ENCODE peak calls at places on chromosomes 13 and 19, in five cellular contexts. R, E, B, Q and C are unnamed samples.

GRCh38 chr19:38554676-38555141 is 63.0 kb downstream of the MAP4K1 start:
- DNase-seq in E (no peak), Q (no peak), B (no peak), R (no peak), C (no peak)

GRCh38 chr19:3041756-3042517 is 12.9 kb upstream of the TLE2 start:
- DNase-seq in E (no peak), B (no peak), Q (no peak), R (no peak), C (no peak)

GRCh38 chr13:77574076-77574475 is 38.6 kb downstream of the SCEL start:
- DNase-seq in R (no peak), E (no peak), B (no peak), Q (no peak), C (no peak)

GRCh38 chr13:21033866-21034601 is 27.4 kb downstream of the LATS2 start:
- DNase-seq in R (no peak), Q (no peak), E (no peak), B (no peak), C (no peak)

GRCh38 chr19:42505066-42505465 is 23.2 kb downstream of the CEACAM1 start:
- DNase-seq in Q (no peak), R (no peak), E (no peak), B (no peak), C (no peak)

GRCh38 chr13:54628383-54628782 is 1599.8 kb downstream of the OLFM4 start:
- DNase-seq in R (no peak), B (no peak), E (no peak), Q (no peak), C (no peak)

GRCh38 chr19:41330476-41330875 is 20.5 kb downstream of the CCDC97 start:
- DNase-seq in Q (no peak), E (no peak), R (no peak), B (no peak), C (no peak)

GRCh38 chr13:80469841-80470378 is 129.0 kb upstream of the SPRY2 start:
- DNase-seq in E (peak), B (peak), R (no peak), Q (no peak), C (no peak)

GRCh38 chr13:80962855-80963254 is 621.9 kb upstream of the SPRY2 start:
- DNase-seq in E (no peak), B (no peak), R (no peak), Q (no peak), C (no peak)

GRCh38 chr19:10701955-10702307 is 692 bp downstream of the QTRT1 start:
- DNase-seq in R (no peak), Q (no peak), B (no peak), E (no peak), C (no peak)

GRCh38 chr19:46994141-46994686 is 25.4 kb upstream of the NPAS1 start:
- DNase-seq in Q (no peak), B (no peak), E (no peak), R (no peak), C (no peak)

GRCh38 chr19:4557186-4557970 is 2.1 kb downstream of the SEMA6B start:
- DNase-seq in Q (no peak), E (no peak), R (no peak), B (no peak), C (no peak)

GRCh38 chr13:50236898-50237318 is 221.7 kb downstream of the KCNRG start:
- DNase-seq in E (no peak), R (no peak), Q (no peak), B (no peak), C (peak)